ENCODE peak calls at places on chromosome 4, in seven cellular contexts. E is GM13977; S is astrocyte of the hippocampus; D is Right ventricle myocardium superior; Z is stimulated activated CD4-positive, alpha-beta T cell treated with anti-CD3 and anti-CD28 coated beads, Interleukin-1b, Interleukin-23, amount 100 ng/mL, for 4 hours; N is SIG-M5; K is Peyer's patch. U is an unnamed sample.

GRCh38 chr4:87973283-87974169 is 2.0 kb upstream of the SPP1 start:
- DNase-seq in E (peak; percentile 30), S (peak; percentile 86), D (peak; percentile 62), Z (peak; percentile 5), N (peak; percentile 15), K (no peak), U (peak; percentile 62)

GRCh38 chr4:16862688-16863087 is 35.8 kb downstream of the LDB2 start:
- DNase-seq in E (no peak), D (no peak), K (no peak), N (no peak), Z (no peak), S (no peak), U (peak; percentile 44)

GRCh38 chr4:96056346-96056934 is 216.5 kb downstream of the PDHA2 start:
- DNase-seq in K (no peak), Z (no peak), S (no peak), N (no peak), E (no peak), D (no peak), U (no peak)

GRCh38 chr4:6324999-6325790 is 55.5 kb downstream of the WFS1 start:
- DNase-seq in D (peak; percentile 67), S (peak; percentile 72), K (peak; percentile 76), E (no peak), N (no peak), Z (no peak), U (no peak)

GRCh38 chr4:6909970-6910339 is 329 bp downstream of the TBC1D14 start:
- DNase-seq in Z (no peak), N (no peak), D (peak; percentile 71), S (no peak), E (no peak), K (no peak), U (peak; percentile 67)

GRCh38 chr4:113064244-113064643 is 14.8 kb downstream of the ANK2 start:
- DNase-seq in N (no peak), K (no peak), Z (no peak), E (no peak), D (no peak), S (no peak), U (no peak)

GRCh38 chr4:47913858-47914218 is 545 bp downstream of the NFXL1 start:
- DNase-seq in S (peak; percentile 53), Z (peak; percentile 29), E (peak; percentile 22), N (no peak), K (no peak), D (peak; percentile 63), U (peak; percentile 69)

GRCh38 chr4:68895561-68896198 is 55.9 kb downstream of the UGT2A3 start:
- DNase-seq in K (no peak), Z (no peak), E (no peak), D (no peak), N (no peak), S (no peak), U (no peak)

GRCh38 chr4:161936625-161937133 is 227.1 kb downstream of the FSTL5 start:
- DNase-seq in D (no peak), K (no peak), S (peak; percentile 95), Z (no peak), N (no peak), E (no peak), U (no peak)

GRCh38 chr4:138182838-138183426 is 59.2 kb downstream of the SLC7A11 start:
- DNase-seq in D (no peak), K (no peak), S (peak; percentile 75), N (no peak), Z (no peak), E (peak; percentile 3), U (no peak)

GRCh38 chr4:87839309-87839946 is 6.7 kb downstream of the MEPE start:
- DNase-seq in E (no peak), K (no peak), S (peak; percentile 63), N (no peak), D (peak; percentile 43), Z (no peak), U (no peak)

GRCh38 chr4:167903291-167903721 is 189.0 kb upstream of the ANXA10 start:
- DNase-seq in E (no peak), K (no peak), S (peak; percentile 16), Z (no peak), N (no peak), D (no peak), U (no peak)

GRCh38 chr4:80016506-80016905 is 56.5 kb downstream of the ANTXR2 start:
- DNase-seq in N (no peak), Z (no peak), K (no peak), S (peak; percentile 43), D (no peak), E (no peak), U (no peak)

GRCh38 chr4:134624365-134624764 is 422.8 kb upstream of the PABPC4L start:
- DNase-seq in S (no peak), Z (no peak), D (no peak), E (no peak), N (no peak), K (no peak), U (no peak)

GRCh38 chr4:75285837-75286236 is 228.4 kb downstream of the RCHY1 start:
- DNase-seq in Z (no peak), S (no peak), E (no peak), D (no peak), K (no peak), N (no peak), U (no peak)